ENCODE peak calls at places on chromosomes 5 and 9, in five cellular contexts. D, C, M, E and V are unnamed samples.
A peak's percentile ranks its signal among the peaks of the same experiment; 100 is the strongest.

GRCh38 chr5:55113327-55113726 is 10.9 kb downstream of the GZMA start:
- DNase-seq in D (no peak), C (no peak), M (no peak), E (no peak), V (no peak)

GRCh38 chr9:108474356-108474755 is 381.4 kb downstream of the ACTL7B start:
- DNase-seq in D (no peak), C (no peak), M (peak; percentile 34), E (no peak), V (no peak)

GRCh38 chr9:127955294-127956015 is 17.8 kb upstream of the DPM2 start:
- DNase-seq in D (peak; percentile 76), C (peak; percentile 54), M (no peak), E (no peak), V (peak; percentile 96)

GRCh38 chr5:78591227-78591626 is 57.3 kb downstream of the LHFPL2 start:
- DNase-seq in D (no peak), C (no peak), M (peak; percentile 70), E (no peak), V (no peak)

GRCh38 chr9:135136481-135136880 is 49.0 kb downstream of the OLFM1 start:
- DNase-seq in D (no peak), C (no peak), M (no peak), E (no peak), V (no peak)

GRCh38 chr9:118761016-118761790 is 608.0 kb downstream of the BRINP1 start:
- DNase-seq in D (no peak), C (no peak), M (no peak), E (no peak), V (no peak)

GRCh38 chr9:91716815-91717214 is 233.2 kb downstream of the ROR2 start:
- DNase-seq in D (no peak), C (no peak), M (no peak), E (no peak), V (no peak)

GRCh38 chr5:73236541-73237128 is 63.6 kb downstream of the TMEM174 start:
- DNase-seq in D (no peak), C (no peak), M (no peak), E (no peak), V (no peak)

GRCh38 chr9:88041447-88041846 is 67.1 kb upstream of the CDK20 start:
- DNase-seq in D (no peak), C (no peak), M (peak; percentile 48), E (no peak), V (peak; percentile 68)

GRCh38 chr5:116663081-116663480 is 88.5 kb upstream of the SEMA6A start:
- DNase-seq in D (no peak), C (no peak), M (no peak), E (no peak), V (no peak)

GRCh38 chr5:116389601-116390000 is 185.0 kb downstream of the SEMA6A start:
- DNase-seq in D (no peak), C (no peak), M (no peak), E (no peak), V (no peak)

GRCh38 chr5:19903611-19904010 is 84.4 kb downstream of the CDH18 start:
- DNase-seq in D (no peak), C (no peak), M (peak; percentile 40), E (no peak), V (no peak)

GRCh38 chr9:91495450-91495849 is 71.8 kb upstream of the NFIL3 start:
- DNase-seq in D (no peak), C (no peak), M (peak; percentile 92), E (no peak), V (no peak)

GRCh38 chr5:157165261-157165660 is 803 bp downstream of the GARIN3 start:
- DNase-seq in D (no peak), C (no peak), M (no peak), E (no peak), V (no peak)

GRCh38 chr5:76402880-76403712 is at the start of gene IQGAP2:
- DNase-seq in D (peak; percentile 79), C (peak; percentile 66), M (peak; percentile 62), E (peak; percentile 54), V (peak; percentile 73)

GRCh38 chr5:51387854-51388320 is 4.6 kb downstream of the ISL1 start:
- DNase-seq in D (no peak), C (no peak), M (no peak), E (no peak), V (peak; percentile 61)

GRCh38 chr5:97778451-97778850 is 595.4 kb upstream of the RIOK2 start:
- DNase-seq in D (no peak), C (no peak), M (no peak), E (no peak), V (no peak)

GRCh38 chr9:98807811-98808195 is 333 bp downstream of the GALNT12 start:
- DNase-seq in D (no peak), C (no peak), M (no peak), E (no peak), V (peak; percentile 55)

DNA sequence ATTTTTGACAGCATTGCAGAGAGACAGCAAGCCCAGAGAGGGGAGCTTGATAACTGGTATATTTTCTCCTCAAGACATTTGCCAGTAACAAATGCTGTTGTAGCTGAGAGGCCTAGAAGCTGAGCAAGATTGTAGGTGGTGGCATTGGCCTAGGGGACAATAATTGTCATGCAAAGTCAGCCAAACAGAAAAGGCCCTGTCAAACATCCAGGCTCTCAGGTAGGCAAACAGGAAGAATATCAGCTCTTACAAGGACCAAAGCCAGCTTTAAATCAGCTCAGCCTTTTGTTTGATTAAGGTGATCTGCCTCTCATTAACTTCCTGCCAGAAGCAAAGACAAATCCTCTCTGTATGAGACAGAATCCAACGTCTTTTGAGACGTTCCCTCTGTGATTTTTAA is 29.7 kb upstream of the BARX1 start:
- DNase-seq in D (no peak), C (no peak), M (no peak), E (no peak), V (peak; percentile 37)
- H3K36me3 ChIP-seq in D (no peaks in the 10 kb centered on the region), C (no peaks in the 10 kb centered on the region), M (no peaks in the 10 kb centered on the region), E (no peaks in the 10 kb centered on the region), V (no peaks in the 10 kb centered on the region)

DNA sequence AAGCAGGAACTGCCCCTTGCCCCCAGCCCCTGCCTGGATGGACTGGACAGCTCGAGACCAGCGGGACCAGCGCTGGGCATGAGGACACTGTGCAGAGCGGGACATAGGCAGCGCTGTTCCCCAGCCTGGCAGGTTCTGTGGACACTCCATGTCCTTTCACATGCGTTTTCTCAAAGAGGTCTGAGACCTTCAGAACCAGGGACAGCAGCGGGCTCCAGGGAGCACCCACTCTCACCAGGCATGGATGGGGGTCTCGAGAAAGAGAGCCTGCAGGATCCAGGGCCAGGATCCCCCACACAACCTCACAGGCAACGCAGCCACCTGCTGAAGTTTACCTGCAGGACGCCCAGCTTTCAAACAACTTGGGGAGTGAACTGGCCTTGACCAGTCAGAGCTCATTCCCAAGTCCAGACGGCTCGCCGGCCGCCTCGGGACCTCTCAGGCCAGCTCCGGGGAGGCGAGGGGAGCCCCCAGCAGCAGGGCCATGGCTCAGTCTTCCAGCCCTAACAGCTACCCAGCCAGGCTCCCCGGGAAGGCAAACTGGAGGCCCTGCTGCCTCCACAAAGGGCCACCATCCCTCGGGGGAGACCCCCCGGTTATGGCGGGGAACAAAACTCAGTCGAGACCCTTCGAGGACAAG is 72.5 kb upstream of the SARDH start:
- DNase-seq in D (no peak), C (no peak), M (no peak), E (no peak), V (no peak)
- H3K36me3 ChIP-seq in D (no peaks in the 10 kb centered on the region), C (peaks cover 13% of the 10 kb centered on the region), M (no peaks in the 10 kb centered on the region), E (no peaks in the 10 kb centered on the region), V (no peaks in the 10 kb centered on the region)

DNA sequence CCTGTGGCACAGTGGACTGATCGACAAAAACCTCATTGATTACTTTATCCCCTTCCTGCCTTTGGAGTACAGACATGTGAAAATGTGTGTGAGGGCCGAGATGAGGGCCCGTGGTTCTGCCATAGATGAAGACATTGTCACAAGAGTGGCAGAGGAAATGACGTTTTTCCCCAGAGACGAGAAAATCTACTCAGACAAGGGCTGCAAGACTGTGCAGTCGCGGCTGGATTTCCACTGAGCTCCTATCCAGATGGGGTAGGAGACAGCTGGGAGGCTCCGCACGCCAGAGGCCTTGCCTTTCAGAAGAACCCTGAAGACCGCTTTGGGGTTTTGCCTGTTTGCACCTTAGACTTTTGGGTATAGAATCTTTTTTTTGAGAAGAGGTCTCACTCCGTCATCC is 6.4 kb downstream of the TOR1B start:
- DNase-seq in D (no peak), C (no peak), M (no peak), E (no peak), V (no peak)
- H3K36me3 ChIP-seq in D (peaks cover 48% of the 10 kb centered on the region), C (peaks cover 57% of the 10 kb centered on the region), M (peaks cover 13% of the 10 kb centered on the region), E (no peaks in the 10 kb centered on the region), V (no peaks in the 10 kb centered on the region)

GRCh38 chr5:61638476-61638875 is 306.4 kb downstream of the ZSWIM6 start:
- DNase-seq in D (no peak), C (peak; percentile 53), M (no peak), E (no peak), V (no peak)
- H3K36me3 ChIP-seq in D (no peaks in the 10 kb centered on the region), C (no peaks in the 10 kb centered on the region), M (no peaks in the 10 kb centered on the region), E (no peaks in the 10 kb centered on the region), V (no peaks in the 10 kb centered on the region)

DNA sequence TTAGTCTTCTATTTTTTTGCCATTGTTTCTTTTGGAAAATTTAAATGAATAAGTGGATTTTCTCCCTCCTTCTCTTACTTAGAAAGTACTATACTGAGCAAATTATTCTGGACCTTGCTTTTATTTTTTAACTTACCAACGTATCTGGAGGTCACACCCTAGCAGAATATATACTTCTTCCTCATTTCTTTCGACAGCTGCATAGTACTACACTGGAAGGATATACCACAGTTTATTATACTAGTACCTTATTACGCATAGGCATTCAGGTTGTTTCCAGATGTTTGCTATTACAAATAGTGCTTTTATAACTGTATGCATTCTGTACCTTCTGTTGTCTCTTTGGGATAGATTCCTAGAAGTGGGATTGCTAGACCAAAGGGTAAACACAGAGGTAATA is 16.7 kb downstream of the RC3H2 start:
- DNase-seq in D (no peak), C (no peak), M (no peak), E (no peak), V (no peak)
- H3K36me3 ChIP-seq in D (peaks cover 53% of the 10 kb centered on the region), C (peaks cover 94% of the 10 kb centered on the region), M (peaks cover 57% of the 10 kb centered on the region), E (peaks cover 17% of the 10 kb centered on the region), V (peaks cover 42% of the 10 kb centered on the region)

GRCh38 chr5:154933537-154933936 is 4.5 kb downstream of the GEMIN5 start:
- DNase-seq in D (no peak), C (no peak), M (no peak), E (no peak), V (no peak)
- H3K36me3 ChIP-seq in D (peaks cover 17% of the 10 kb centered on the region), C (peaks cover 58% of the 10 kb centered on the region), M (peaks cover 21% of the 10 kb centered on the region), E (no peaks in the 10 kb centered on the region), V (peaks cover 32% of the 10 kb centered on the region)

GRCh38 chr5:140694276-140694675 is 3.0 kb downstream of the HARS2 start:
- DNase-seq in D (no peak), C (no peak), M (peak; percentile 41), E (no peak), V (no peak)

GRCh38 chr5:140690941-140691924 is at the start of the genes HARS1 and HARS2:
- DNase-seq in D (peak; percentile 76), C (peak; percentile 89), M (peak; percentile 95), E (peak; percentile 55), V (peak; percentile 98)

GRCh38 chr5:140700177-140701144 is at the start of gene ZMAT2:
- DNase-seq in D (peak; percentile 91), C (peak; percentile 94), M (peak; percentile 99), E (peak; percentile 75), V (peak; percentile 99)

GRCh38 chr5:140696891-140697492 is 3.3 kb upstream of the ZMAT2 start:
- DNase-seq in D (no peak), C (no peak), M (no peak), E (no peak), V (no peak)
- H3K36me3 ChIP-seq in D (peaks cover 59% of the 10 kb centered on the region), C (peaks cover 64% of the 10 kb centered on the region), M (peaks cover 54% of the 10 kb centered on the region), E (peaks cover 38% of the 10 kb centered on the region), V (peaks cover 30% of the 10 kb centered on the region)

GRCh38 chr9:73649552-73649951 is 497.9 kb downstream of the ANXA1 start:
- DNase-seq in D (no peak), C (no peak), M (no peak), E (no peak), V (no peak)
- H3K36me3 ChIP-seq in D (no peaks in the 10 kb centered on the region), C (no peaks in the 10 kb centered on the region), M (no peaks in the 10 kb centered on the region), E (no peaks in the 10 kb centered on the region), V (no peaks in the 10 kb centered on the region)

GRCh38 chr5:168549554-168549953 is 20.4 kb downstream of the FBLL1 start:
- DNase-seq in D (no peak), C (no peak), M (no peak), E (no peak), V (no peak)
- H3K36me3 ChIP-seq in D (peaks cover 4% of the 10 kb centered on the region), C (peaks cover 16% of the 10 kb centered on the region), M (peaks cover 6% of the 10 kb centered on the region), E (no peaks in the 10 kb centered on the region), V (peaks cover 8% of the 10 kb centered on the region)